ENCODE peak calls at places on chromosomes 12 and 14, in six cellular contexts. C is CD8-positive, alpha-beta T cell; Z is adrenal gland; W is right cardiac atrium; M is upper lobe of right lung; D is pancreas. A is an unnamed sample.

GRCh38 chr12:7439579-7440505 is 4.1 kb downstream of the CD163L1 start:
- DNase-seq in C (no peak), M (peak), D (peak), W (peak), Z (no peak), A (peak)

GRCh38 chr14:77917802-77918201 is 117.9 kb downstream of the ADCK1 start:
- DNase-seq in W (no peak), M (no peak), Z (no peak), C (no peak), D (no peak), A (no peak)

GRCh38 chr14:24149302-24149969 is 2.1 kb downstream of the RNF31 start:
- DNase-seq in C (no peak), M (no peak), Z (no peak), D (no peak), W (no peak), A (no peak)

GRCh38 chr12:116152268-116152667 is 125.2 kb downstream of the MED13L start:
- DNase-seq in Z (no peak), M (no peak), W (no peak), D (no peak), C (no peak), A (no peak)

GRCh38 chr12:124640096-124640495 is 72.7 kb upstream of the NCOR2 start:
- DNase-seq in C (no peak), D (no peak), W (peak), M (no peak), Z (no peak), A (no peak)

GRCh38 chr14:86946446-86946845 is 1046.5 kb downstream of the GALC start:
- DNase-seq in W (no peak), D (no peak), Z (no peak), C (no peak), M (no peak), A (no peak)

GRCh38 chr14:77320238-77320935 is at the start of gene POMT2:
- DNase-seq in C (peak), M (peak), Z (peak), D (peak), W (peak), A (peak)

GRCh38 chr12:6224550-6224949 is 24.4 kb downstream of the CD9 start:
- DNase-seq in W (peak), Z (peak), M (no peak), C (no peak), D (no peak), A (no peak)

GRCh38 chr14:100165825-100166520 is 6.5 kb upstream of the DEGS2 start:
- DNase-seq in D (no peak), C (no peak), Z (no peak), W (peak), M (no peak), A (no peak)
- H3K4me3 ChIP-seq in D (peak), C (peak), Z (no peak), W (peak), M (peak), A (peak)

GRCh38 chr12:55720071-55720564 is at the start of gene RDH5:
- DNase-seq in C (no peak), D (peak), W (peak), Z (no peak), M (no peak), A (peak)
- H3K4me3 ChIP-seq in C (no peak), D (no peak), W (no peak), Z (no peak), M (no peak), A (no peak)

DNA sequence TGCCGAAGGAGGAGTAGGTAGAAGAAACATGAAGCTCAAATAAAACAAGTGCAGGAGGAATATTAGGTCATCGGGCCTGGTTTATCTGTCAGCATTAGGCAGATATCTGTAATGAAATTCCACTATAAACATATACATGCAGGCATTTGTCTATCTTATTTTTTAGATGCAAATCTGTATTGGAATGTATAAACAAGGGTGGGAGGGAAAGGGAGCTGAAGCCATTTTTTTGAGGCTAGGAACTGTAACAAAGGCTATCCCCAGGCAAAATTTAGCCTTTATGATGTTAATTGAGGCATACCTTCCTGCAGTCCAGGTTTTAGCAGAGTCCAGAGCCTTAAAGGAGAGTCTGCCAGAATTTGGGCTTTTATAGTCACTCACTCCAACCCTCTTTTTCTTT is 72.5 kb downstream of the PHLDA1 start:
- DNase-seq in D (no peak), W (no peak), Z (no peak), M (no peak), C (no peak), A (no peak)
- H3K4me3 ChIP-seq in D (no peak), W (no peak), Z (no peak), M (no peak), C (no peak), A (no peak)

DNA sequence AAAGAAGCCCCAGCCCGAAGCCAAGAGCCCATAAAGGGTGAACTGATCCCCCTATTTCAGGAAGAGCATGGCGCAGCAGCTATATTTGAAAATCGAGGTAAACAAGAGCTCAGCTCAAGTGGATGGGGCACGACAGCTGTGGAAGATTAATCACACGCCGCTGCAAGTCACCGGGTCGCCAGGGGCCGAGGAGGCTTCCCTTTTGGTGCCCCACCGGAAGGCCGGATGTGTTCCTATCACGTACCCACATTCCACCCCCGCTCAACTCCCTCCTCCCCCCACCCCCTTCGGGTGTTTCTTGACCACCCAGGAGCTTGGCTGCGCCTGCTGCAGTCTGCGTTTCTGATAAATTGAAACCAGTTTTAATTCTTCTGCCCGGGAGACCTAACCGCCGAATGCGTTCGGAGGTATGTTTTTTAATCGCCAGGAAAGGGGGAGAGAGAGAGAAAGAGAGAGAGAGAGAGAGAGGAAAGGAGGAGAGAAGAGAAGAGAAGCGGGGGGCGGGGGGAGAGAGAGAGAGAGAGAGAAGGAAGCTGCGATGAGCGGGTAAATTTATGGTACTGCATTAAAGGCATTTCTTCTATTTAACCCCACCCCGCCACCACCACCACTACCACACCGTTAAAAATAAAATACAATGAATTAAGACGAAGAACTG is 1.8 kb downstream of the SLC8A3 start:
- DNase-seq in M (no peak), Z (peak), W (peak), D (no peak), C (no peak), A (no peak)
- H3K4me3 ChIP-seq in M (peak), Z (no peak), W (peak), D (peak), C (peak), A (no peak)

DNA sequence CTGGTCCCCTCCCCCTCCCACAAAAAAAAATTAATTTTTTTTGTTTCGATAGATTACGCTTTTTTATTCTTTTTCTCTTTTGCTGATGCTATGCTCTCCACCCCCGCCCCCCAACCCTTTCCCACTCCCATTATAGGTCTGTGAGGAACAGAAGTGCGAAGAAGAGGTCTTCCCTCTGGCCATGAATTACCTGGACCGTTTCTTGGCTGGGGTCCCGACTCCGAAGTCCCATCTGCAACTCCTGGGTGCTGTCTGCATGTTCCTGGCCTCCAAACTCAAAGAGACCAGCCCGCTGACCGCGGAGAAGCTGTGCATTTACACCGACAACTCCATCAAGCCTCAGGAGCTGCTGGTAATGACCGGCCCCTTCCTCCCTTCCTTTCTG is 2.3 kb downstream of the CCND2 start:
- DNase-seq in W (peak), D (peak), M (no peak), Z (peak), C (no peak), A (peak)
- H3K4me3 ChIP-seq in W (peak), D (peak), M (peak), Z (no peak), C (peak), A (peak)

GRCh38 chr12:131102991-131103609 is 149.4 kb downstream of the ADGRD1 start:
- DNase-seq in D (no peak), C (no peak), M (peak), W (no peak), Z (peak), A (no peak)

GRCh38 chr12:131103614-131104463 is 150.1 kb downstream of the ADGRD1 start:
- DNase-seq in M (peak), W (no peak), D (no peak), Z (peak), C (no peak), A (no peak)

GRCh38 chr12:131101006-131101405 is 147.3 kb downstream of the ADGRD1 start:
- DNase-seq in M (peak), W (no peak), C (no peak), Z (peak), D (no peak), A (no peak)

GRCh38 chr12:131101703-131102492 is 148.2 kb downstream of the ADGRD1 start:
- DNase-seq in Z (peak), D (no peak), M (peak), C (no peak), W (no peak), A (no peak)

DNA sequence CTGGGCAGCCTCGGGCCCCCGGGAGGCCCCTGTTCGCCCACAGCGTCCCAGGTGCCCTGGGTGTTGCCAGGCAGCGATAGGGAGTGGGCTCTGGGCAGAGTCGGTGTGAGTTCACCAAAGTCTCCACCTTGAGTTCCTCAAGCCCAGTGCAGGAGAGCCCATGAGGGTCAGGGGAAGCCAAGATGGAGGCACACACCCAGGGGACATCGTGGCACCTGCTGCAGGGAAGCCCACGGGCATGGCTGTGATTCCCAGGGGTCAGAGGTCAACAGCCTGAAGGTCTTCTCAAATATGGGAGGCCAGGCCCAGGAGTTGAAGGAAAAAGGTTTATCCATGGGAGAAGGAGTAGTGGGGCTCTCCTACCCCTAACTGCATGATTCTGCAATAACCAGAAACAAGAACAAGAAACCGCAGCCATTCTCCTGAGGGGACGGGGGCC is 148.8 kb downstream of the ADGRD1 start:
- DNase-seq in D (no peak), M (peak), W (no peak), C (no peak), Z (peak), A (no peak)
- H3K4me3 ChIP-seq in D (no peak), M (no peak), W (no peak), C (no peak), Z (no peak), A (no peak)

GRCh38 chr14:75051556-75051899 is 261 bp upstream of the MLH3 start:
- DNase-seq in M (no peak), W (no peak), C (no peak), D (no peak), Z (no peak), A (no peak)
- H3K4me3 ChIP-seq in M (peak), W (peak), C (peak), D (peak), Z (no peak), A (no peak)

DNA sequence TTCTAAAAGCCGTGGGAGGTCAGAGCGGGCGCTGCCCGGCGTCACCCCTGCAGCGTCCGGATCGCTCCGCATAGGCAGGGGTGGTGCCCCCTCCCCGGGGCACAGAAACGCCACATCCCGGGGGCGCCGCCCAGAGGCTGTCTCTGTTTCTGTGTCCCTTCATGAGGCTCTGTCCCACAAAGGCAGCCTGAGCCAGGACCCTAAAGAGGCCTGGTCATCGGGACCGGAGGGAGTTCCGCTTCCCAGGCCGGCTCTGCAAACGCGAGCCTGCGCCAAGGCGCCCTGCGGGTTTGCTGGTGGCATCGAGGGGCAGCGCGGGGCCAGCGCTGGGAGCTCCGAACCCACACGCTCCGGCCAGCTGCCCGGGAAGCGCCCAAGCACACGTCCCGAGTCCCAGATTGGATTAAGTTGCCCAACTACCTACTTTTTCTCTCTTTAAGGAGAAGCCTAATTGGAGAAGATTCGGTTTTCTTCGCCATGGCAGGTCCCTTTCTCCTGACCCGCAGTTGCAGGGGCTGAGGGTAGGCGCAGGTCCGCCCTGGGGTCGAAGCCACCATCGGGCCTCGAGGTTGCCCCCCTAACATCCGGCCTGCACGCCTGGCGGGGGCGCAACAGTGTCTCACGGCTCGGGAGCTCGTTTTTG is 421.7 kb downstream of the VRK1 start:
- DNase-seq in W (peak), C (peak), D (no peak), Z (no peak), M (no peak), A (no peak)
- H3K4me3 ChIP-seq in W (peak), C (peak), D (peak), Z (no peak), M (peak), A (peak)